ENCODE peak calls at places on chromosomes 3 and 15, in seven cellular contexts. One of them, this sample, is unnamed.

GRCh38 chr3:195822131-195822696 is 10.5 kb upstream of the MUC4 start:
- DNase-seq in mesenchymal stem cell: no peak
- DNase-seq in IMR-90: no peak
- DNase-seq in neuronal stem cell: no peak
- DNase-seq in mesendoderm: no peak
- DNase-seq in H1: no peak
- DNase-seq in trophoblast cell: peak; percentile 79
- DNase-seq in this sample: no peak

GRCh38 chr3:4570840-4571621 is 77.9 kb downstream of the ITPR1 start:
- DNase-seq in mesenchymal stem cell: no peak
- DNase-seq in IMR-90: no peak
- DNase-seq in neuronal stem cell: no peak
- DNase-seq in mesendoderm: no peak
- DNase-seq in H1: no peak
- DNase-seq in trophoblast cell: no peak
- DNase-seq in this sample: no peak

GRCh38 chr3:104805042-104805441 is 561.7 kb upstream of the ALCAM start:
- DNase-seq in mesenchymal stem cell: no peak
- DNase-seq in IMR-90: no peak
- DNase-seq in neuronal stem cell: no peak
- DNase-seq in mesendoderm: no peak
- DNase-seq in H1: no peak
- DNase-seq in trophoblast cell: no peak
- DNase-seq in this sample: no peak

GRCh38 chr15:67833504-67834248 is 6.2 kb downstream of the RNU6-1 start:
- DNase-seq in mesenchymal stem cell: peak; percentile 50
- DNase-seq in IMR-90: no peak
- DNase-seq in neuronal stem cell: no peak
- DNase-seq in mesendoderm: peak; percentile 81
- DNase-seq in H1: peak; percentile 80
- DNase-seq in trophoblast cell: no peak
- DNase-seq in this sample: peak; percentile 81

GRCh38 chr3:157529751-157530150 is 26.5 kb upstream of the VEPH1 start:
- DNase-seq in mesenchymal stem cell: no peak
- DNase-seq in IMR-90: no peak
- DNase-seq in neuronal stem cell: no peak
- DNase-seq in mesendoderm: no peak
- DNase-seq in H1: no peak
- DNase-seq in trophoblast cell: no peak
- DNase-seq in this sample: no peak

GRCh38 chr15:42800731-42801474 is 64.0 kb upstream of the CDAN1 start:
- DNase-seq in mesenchymal stem cell: no peak
- DNase-seq in IMR-90: no peak
- DNase-seq in neuronal stem cell: no peak
- DNase-seq in mesendoderm: peak; percentile 49
- DNase-seq in H1: peak; percentile 73
- DNase-seq in trophoblast cell: no peak
- DNase-seq in this sample: peak; percentile 59

GRCh38 chr3:1252061-1252430 is 159.2 kb downstream of the CNTN6 start:
- DNase-seq in mesenchymal stem cell: no peak
- DNase-seq in IMR-90: no peak
- DNase-seq in neuronal stem cell: no peak
- DNase-seq in mesendoderm: no peak
- DNase-seq in H1: no peak
- DNase-seq in trophoblast cell: no peak
- DNase-seq in this sample: no peak

GRCh38 chr15:31274496-31275330 is 51.9 kb upstream of the KLF13 start:
- DNase-seq in mesenchymal stem cell: peak; percentile 18
- DNase-seq in IMR-90: peak; percentile 3
- DNase-seq in neuronal stem cell: no peak
- DNase-seq in mesendoderm: no peak
- DNase-seq in H1: peak; percentile 35
- DNase-seq in trophoblast cell: no peak
- DNase-seq in this sample: peak; percentile 23

GRCh38 chr3:142648950-142649349 is 52.8 kb downstream of the PLS1 start:
- DNase-seq in mesenchymal stem cell: no peak
- DNase-seq in IMR-90: no peak
- DNase-seq in neuronal stem cell: no peak
- DNase-seq in mesendoderm: no peak
- DNase-seq in H1: no peak
- DNase-seq in trophoblast cell: no peak
- DNase-seq in this sample: no peak

GRCh38 chr3:42710323-42711021 is 7.9 kb upstream of the HHATL start:
- DNase-seq in mesenchymal stem cell: no peak
- DNase-seq in IMR-90: no peak
- DNase-seq in neuronal stem cell: no peak
- DNase-seq in mesendoderm: no peak
- DNase-seq in H1: peak; percentile 24
- DNase-seq in trophoblast cell: no peak
- DNase-seq in this sample: no peak

GRCh38 chr3:42664443-42664814 is 10.9 kb downstream of the ZBTB47 start:
- DNase-seq in mesenchymal stem cell: no peak
- DNase-seq in IMR-90: no peak
- DNase-seq in neuronal stem cell: no peak
- DNase-seq in mesendoderm: no peak
- DNase-seq in H1: no peak
- DNase-seq in trophoblast cell: no peak
- DNase-seq in this sample: no peak

GRCh38 chr3:152365766-152366593 is 97.3 kb downstream of the MBNL1 start:
- DNase-seq in mesenchymal stem cell: no peak
- DNase-seq in IMR-90: peak; percentile 59
- DNase-seq in neuronal stem cell: no peak
- DNase-seq in mesendoderm: no peak
- DNase-seq in H1: no peak
- DNase-seq in trophoblast cell: no peak
- DNase-seq in this sample: no peak

GRCh38 chr15:68775671-68776476 is 44.8 kb downstream of the ANP32A start:
- DNase-seq in mesenchymal stem cell: no peak
- DNase-seq in IMR-90: peak; percentile 24
- DNase-seq in neuronal stem cell: no peak
- DNase-seq in mesendoderm: no peak
- DNase-seq in H1: peak; percentile 41
- DNase-seq in trophoblast cell: no peak
- DNase-seq in this sample: no peak

GRCh38 chr3:65532749-65533148 is 506.0 kb downstream of the MAGI1 start:
- DNase-seq in mesenchymal stem cell: no peak
- DNase-seq in IMR-90: no peak
- DNase-seq in neuronal stem cell: no peak
- DNase-seq in mesendoderm: no peak
- DNase-seq in H1: no peak
- DNase-seq in trophoblast cell: no peak
- DNase-seq in this sample: no peak

GRCh38 chr15:87736921-87737389 is 519.6 kb downstream of the NTRK3 start:
- DNase-seq in mesenchymal stem cell: no peak
- DNase-seq in IMR-90: peak; percentile 22
- DNase-seq in neuronal stem cell: no peak
- DNase-seq in mesendoderm: no peak
- DNase-seq in H1: no peak
- DNase-seq in trophoblast cell: no peak
- DNase-seq in this sample: no peak

GRCh38 chr3:13043656-13044055 is 29.6 kb downstream of the IQSEC1 start:
- DNase-seq in mesenchymal stem cell: no peak
- DNase-seq in IMR-90: no peak
- DNase-seq in neuronal stem cell: no peak
- DNase-seq in mesendoderm: no peak
- DNase-seq in H1: no peak
- DNase-seq in trophoblast cell: no peak
- DNase-seq in this sample: no peak

GRCh38 chr3:101127991-101128390 is 134.8 kb upstream of the ABI3BP start:
- DNase-seq in mesenchymal stem cell: no peak
- DNase-seq in IMR-90: no peak
- DNase-seq in neuronal stem cell: no peak
- DNase-seq in mesendoderm: no peak
- DNase-seq in H1: no peak
- DNase-seq in trophoblast cell: no peak
- DNase-seq in this sample: no peak

GRCh38 chr3:25971736-25972135 is 181.8 kb downstream of the OXSM start:
- DNase-seq in mesenchymal stem cell: no peak
- DNase-seq in IMR-90: no peak
- DNase-seq in neuronal stem cell: no peak
- DNase-seq in mesendoderm: no peak
- DNase-seq in H1: no peak
- DNase-seq in trophoblast cell: no peak
- DNase-seq in this sample: no peak

GRCh38 chr3:15676259-15676658 is 74.7 kb downstream of the BTD start:
- DNase-seq in mesenchymal stem cell: no peak
- DNase-seq in IMR-90: peak; percentile 28
- DNase-seq in neuronal stem cell: no peak
- DNase-seq in mesendoderm: no peak
- DNase-seq in H1: no peak
- DNase-seq in trophoblast cell: no peak
- DNase-seq in this sample: no peak

GRCh38 chr3:55935241-55935640 is 448.1 kb upstream of the WNT5A start:
- DNase-seq in mesenchymal stem cell: no peak
- DNase-seq in IMR-90: no peak
- DNase-seq in neuronal stem cell: no peak
- DNase-seq in mesendoderm: no peak
- DNase-seq in H1: no peak
- DNase-seq in trophoblast cell: no peak
- DNase-seq in this sample: no peak

GRCh38 chr3:115359507-115359906 is 212.4 kb upstream of the ZBTB20 start:
- DNase-seq in mesenchymal stem cell: peak; percentile 35
- DNase-seq in IMR-90: peak; percentile 23
- DNase-seq in neuronal stem cell: no peak
- DNase-seq in mesendoderm: no peak
- DNase-seq in H1: no peak
- DNase-seq in trophoblast cell: no peak
- DNase-seq in this sample: no peak

GRCh38 chr3:155262295-155262694 is 31.2 kb downstream of the STRIT1 start:
- DNase-seq in mesenchymal stem cell: no peak
- DNase-seq in IMR-90: no peak
- DNase-seq in neuronal stem cell: no peak
- DNase-seq in mesendoderm: no peak
- DNase-seq in H1: no peak
- DNase-seq in trophoblast cell: no peak
- DNase-seq in this sample: no peak

GRCh38 chr15:94584833-94585244 is 353.5 kb downstream of the MCTP2 start:
- DNase-seq in mesenchymal stem cell: no peak
- DNase-seq in IMR-90: no peak
- DNase-seq in neuronal stem cell: no peak
- DNase-seq in mesendoderm: no peak
- DNase-seq in H1: no peak
- DNase-seq in trophoblast cell: no peak
- DNase-seq in this sample: no peak

GRCh38 chr3:196641278-196642058 is 2.0 kb downstream of the NRROS start:
- DNase-seq in mesenchymal stem cell: no peak
- DNase-seq in IMR-90: no peak
- DNase-seq in neuronal stem cell: no peak
- DNase-seq in mesendoderm: no peak
- DNase-seq in H1: no peak
- DNase-seq in trophoblast cell: peak; percentile 46
- DNase-seq in this sample: no peak

GRCh38 chr3:13303410-13303809 is 116.7 kb downstream of the NUP210 start:
- DNase-seq in mesenchymal stem cell: no peak
- DNase-seq in IMR-90: no peak
- DNase-seq in neuronal stem cell: no peak
- DNase-seq in mesendoderm: peak; percentile 13
- DNase-seq in H1: no peak
- DNase-seq in trophoblast cell: peak; percentile 95
- DNase-seq in this sample: no peak

GRCh38 chr3:54122046-54122801 is at the start of gene CACNA2D3:
- DNase-seq in mesenchymal stem cell: no peak
- DNase-seq in IMR-90: no peak
- DNase-seq in neuronal stem cell: no peak
- DNase-seq in mesendoderm: peak; percentile 28
- DNase-seq in H1: peak; percentile 73
- DNase-seq in trophoblast cell: no peak
- DNase-seq in this sample: peak; percentile 54

GRCh38 chr3:88235102-88235501 is 85.3 kb downstream of the C3orf38 start:
- DNase-seq in mesenchymal stem cell: peak; percentile 7
- DNase-seq in IMR-90: no peak
- DNase-seq in neuronal stem cell: no peak
- DNase-seq in mesendoderm: no peak
- DNase-seq in H1: no peak
- DNase-seq in trophoblast cell: no peak
- DNase-seq in this sample: no peak

GRCh38 chr3:83835040-83835439 is 1123.7 kb upstream of the CADM2 start:
- DNase-seq in mesenchymal stem cell: no peak
- DNase-seq in IMR-90: no peak
- DNase-seq in neuronal stem cell: no peak
- DNase-seq in mesendoderm: no peak
- DNase-seq in H1: no peak
- DNase-seq in trophoblast cell: no peak
- DNase-seq in this sample: no peak

GRCh38 chr3:156760333-156760732 is 65.8 kb upstream of the LEKR1 start:
- DNase-seq in mesenchymal stem cell: peak; percentile 26
- DNase-seq in IMR-90: no peak
- DNase-seq in neuronal stem cell: no peak
- DNase-seq in mesendoderm: peak; percentile 58
- DNase-seq in H1: no peak
- DNase-seq in trophoblast cell: no peak
- DNase-seq in this sample: no peak

GRCh38 chr15:77986891-77987764 is 90.4 kb downstream of the TBC1D2B start:
- DNase-seq in mesenchymal stem cell: no peak
- DNase-seq in IMR-90: no peak
- DNase-seq in neuronal stem cell: no peak
- DNase-seq in mesendoderm: peak; percentile 34
- DNase-seq in H1: no peak
- DNase-seq in trophoblast cell: no peak
- DNase-seq in this sample: peak; percentile 59
- H3K4me1 ChIP-seq in mesenchymal stem cell: peaks cover 53% of the 10 kb centered on the region
- H3K4me1 ChIP-seq in IMR-90: peaks cover 17% of the 10 kb centered on the region
- H3K4me1 ChIP-seq in neuronal stem cell: peaks cover 17% of the 10 kb centered on the region
- H3K4me1 ChIP-seq in mesendoderm: no peaks in the 10 kb centered on the region
- H3K4me1 ChIP-seq in H1: no peaks in the 10 kb centered on the region
- H3K4me1 ChIP-seq in trophoblast cell: peaks cover 10% of the 10 kb centered on the region
- H3K4me1 ChIP-seq in this sample: no peaks in the 10 kb centered on the region

GRCh38 chr15:99275061-99275460 is 23.8 kb downstream of the LRRC28 start:
- DNase-seq in mesenchymal stem cell: no peak
- DNase-seq in IMR-90: no peak
- DNase-seq in neuronal stem cell: no peak
- DNase-seq in mesendoderm: no peak
- DNase-seq in H1: no peak
- DNase-seq in trophoblast cell: no peak
- DNase-seq in this sample: no peak
- H4K8ac ChIP-seq in mesenchymal stem cell: no peak overlapping the region
- H4K8ac ChIP-seq in IMR-90: no peak overlapping the region
- H4K8ac ChIP-seq in neuronal stem cell: no peak overlapping the region
- H4K8ac ChIP-seq in mesendoderm: no peak overlapping the region
- H4K8ac ChIP-seq in H1: no peak overlapping the region
- H4K8ac ChIP-seq in trophoblast cell: no peak overlapping the region
- H4K8ac ChIP-seq in this sample: no peak overlapping the region

DNA sequence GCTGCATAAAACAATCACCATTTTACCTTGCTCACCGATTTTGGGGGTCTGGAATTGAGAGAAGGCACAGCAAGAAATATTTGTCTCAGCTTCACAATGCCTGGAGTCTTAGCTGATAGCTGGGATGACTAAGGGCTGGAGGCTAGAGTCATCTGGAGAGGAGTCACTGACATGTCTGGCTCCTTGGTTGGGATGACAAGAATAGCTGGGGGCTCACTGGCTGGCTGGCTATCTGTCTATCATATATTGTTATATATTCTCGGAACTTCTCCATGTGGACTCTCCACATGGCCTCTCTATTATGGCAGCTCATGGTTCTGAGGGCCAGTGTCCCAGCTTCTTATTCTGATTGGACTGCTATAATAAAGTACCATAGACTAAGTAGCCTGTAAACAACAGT is 20.0 kb upstream of the TRIM71 start:
- DNase-seq in mesenchymal stem cell: no peak
- DNase-seq in IMR-90: no peak
- DNase-seq in neuronal stem cell: no peak
- DNase-seq in mesendoderm: peak; percentile 38
- DNase-seq in H1: no peak
- DNase-seq in trophoblast cell: peak; percentile 60
- DNase-seq in this sample: no peak
- H3K4me1 ChIP-seq in mesenchymal stem cell: no peaks in the 10 kb centered on the region
- H3K4me1 ChIP-seq in IMR-90: no peaks in the 10 kb centered on the region
- H3K4me1 ChIP-seq in neuronal stem cell: no peaks in the 10 kb centered on the region
- H3K4me1 ChIP-seq in mesendoderm: peaks cover 5% of the 10 kb centered on the region
- H3K4me1 ChIP-seq in H1: peaks cover 7% of the 10 kb centered on the region
- H3K4me1 ChIP-seq in trophoblast cell: peaks cover 20% of the 10 kb centered on the region
- H3K4me1 ChIP-seq in this sample: peaks cover 4% of the 10 kb centered on the region

GRCh38 chr3:40714771-40715170 is 190.0 kb downstream of the ZNF621 start:
- DNase-seq in mesenchymal stem cell: no peak
- DNase-seq in IMR-90: no peak
- DNase-seq in neuronal stem cell: no peak
- DNase-seq in mesendoderm: peak; percentile 23
- DNase-seq in H1: no peak
- DNase-seq in trophoblast cell: no peak
- DNase-seq in this sample: no peak
- H4K8ac ChIP-seq in mesenchymal stem cell: no peak overlapping the region
- H4K8ac ChIP-seq in IMR-90: no peak overlapping the region
- H4K8ac ChIP-seq in neuronal stem cell: no peak overlapping the region
- H4K8ac ChIP-seq in mesendoderm: no peak overlapping the region
- H4K8ac ChIP-seq in H1: no peak overlapping the region
- H4K8ac ChIP-seq in trophoblast cell: no peak overlapping the region
- H4K8ac ChIP-seq in this sample: no peak overlapping the region

This sample was measured in H9.